ENCODE peak calls at places on chromosomes 11 and 22, in five cellular contexts. One of them, this sample, is unnamed.

GRCh38 chr11:119786431-119787073 is 57.6 kb upstream of the NECTIN1 start:
- DNase-seq in NCI-H510A treated with DMSO at 0.1 percent for 48 hours: no peak
- DNase-seq in body of pancreas: no peak
- DNase-seq in T-helper 1 cell: no peak
- DNase-seq in NT2/D1: no peak
- DNase-seq in this sample: no peak

GRCh38 chr11:46121724-46122477 is 647 bp upstream of the PHF21A start:
- DNase-seq in NCI-H510A treated with DMSO at 0.1 percent for 48 hours: peak; percentile 7
- DNase-seq in NT2/D1: peak; percentile 87
- DNase-seq in T-helper 1 cell: peak; percentile 88
- DNase-seq in body of pancreas: peak; percentile 83
- DNase-seq in this sample: peak; percentile 82

GRCh38 chr11:129910360-129910759 is 15.0 kb upstream of the NFRKB start:
- DNase-seq in body of pancreas: no peak
- DNase-seq in NT2/D1: peak; percentile 36
- DNase-seq in T-helper 1 cell: no peak
- DNase-seq in NCI-H510A treated with DMSO at 0.1 percent for 48 hours: no peak
- DNase-seq in this sample: no peak

GRCh38 chr22:31272522-31273446 is 19.5 kb downstream of the PIK3IP1 start:
- DNase-seq in body of pancreas: peak; percentile 59
- DNase-seq in NCI-H510A treated with DMSO at 0.1 percent for 48 hours: peak; percentile 50
- DNase-seq in NT2/D1: peak; percentile 58
- DNase-seq in T-helper 1 cell: peak; percentile 43
- DNase-seq in this sample: peak; percentile 67

GRCh38 chr11:122226810-122227379 is 110.9 kb upstream of the BLID start:
- DNase-seq in NCI-H510A treated with DMSO at 0.1 percent for 48 hours: no peak
- DNase-seq in body of pancreas: no peak
- DNase-seq in NT2/D1: no peak
- DNase-seq in T-helper 1 cell: no peak
- DNase-seq in this sample: no peak

GRCh38 chr11:61888043-61888442 is 3.3 kb downstream of the FADS3 start:
- DNase-seq in NCI-H510A treated with DMSO at 0.1 percent for 48 hours: no peak
- DNase-seq in body of pancreas: peak; percentile 85
- DNase-seq in T-helper 1 cell: no peak
- DNase-seq in NT2/D1: no peak
- DNase-seq in this sample: peak; percentile 68

GRCh38 chr22:46539169-46539568 is 1.7 kb upstream of the CELSR1 start:
- DNase-seq in body of pancreas: no peak
- DNase-seq in T-helper 1 cell: no peak
- DNase-seq in NCI-H510A treated with DMSO at 0.1 percent for 48 hours: no peak
- DNase-seq in NT2/D1: no peak
- DNase-seq in this sample: peak; percentile 66

GRCh38 chr11:66421492-66422205 is 814 bp downstream of the NPAS4 start:
- DNase-seq in NT2/D1: peak; percentile 88
- DNase-seq in T-helper 1 cell: peak; percentile 75
- DNase-seq in NCI-H510A treated with DMSO at 0.1 percent for 48 hours: peak; percentile 29
- DNase-seq in body of pancreas: peak; percentile 94
- DNase-seq in this sample: peak; percentile 87

GRCh38 chr11:20873054-20873453 is 203.7 kb downstream of the NELL1 start:
- DNase-seq in NT2/D1: peak; percentile 56
- DNase-seq in NCI-H510A treated with DMSO at 0.1 percent for 48 hours: peak; percentile 77
- DNase-seq in T-helper 1 cell: no peak
- DNase-seq in body of pancreas: no peak
- DNase-seq in this sample: no peak

GRCh38 chr11:121112498-121113455 is 11.7 kb downstream of the TECTA start:
- DNase-seq in body of pancreas: peak; percentile 63
- DNase-seq in NCI-H510A treated with DMSO at 0.1 percent for 48 hours: peak; percentile 1
- DNase-seq in T-helper 1 cell: peak; percentile 24
- DNase-seq in NT2/D1: peak; percentile 58
- DNase-seq in this sample: peak; percentile 68

This sample was measured in lung.